ENCODE peak calls at places on chromosome 22, in four cellular contexts. F, P, X and K are unnamed samples.

GRCh38 chr22:24146791-24147353 is 34.4 kb upstream of the SUSD2 start:
- DNase-seq in F (no peak), P (no peak), X (peak), K (no peak)

GRCh38 chr22:17119481-17120202 is 1.5 kb downstream of the TMEM121B start:
- DNase-seq in F (no peak), P (no peak), X (peak), K (no peak)

GRCh38 chr22:48340727-48341709 is 1486.7 kb downstream of the BRD1 start:
- DNase-seq in F (no peak), P (no peak), X (no peak), K (no peak)

GRCh38 chr22:20652582-20652981 is 121.3 kb upstream of the SERPIND1 start:
- DNase-seq in F (no peak), P (no peak), X (no peak), K (no peak)

GRCh38 chr22:41596776-41597634 is 7.4 kb upstream of the PMM1 start:
- DNase-seq in F (peak), P (peak), X (peak), K (peak)

GRCh38 chr22:48869161-48869560 is 958.5 kb downstream of the BRD1 start:
- DNase-seq in F (no peak), P (peak), X (no peak), K (no peak)

GRCh38 chr22:19423906-19424500 is 7.5 kb downstream of the HIRA start:
- DNase-seq in F (no peak), P (no peak), X (no peak), K (no peak)

GRCh38 chr22:40405178-40406062 is 35.0 kb downstream of the SGSM3 start:
- DNase-seq in F (no peak), P (no peak), X (no peak), K (no peak)

GRCh38 chr22:48581821-48582469 is 1245.7 kb downstream of the BRD1 start:
- DNase-seq in F (no peak), P (no peak), X (no peak), K (no peak)

GRCh38 chr22:21791635-21792625 is 56.3 kb upstream of the YPEL1 start:
- DNase-seq in F (peak), P (no peak), X (peak), K (peak)

GRCh38 chr22:44988671-44989070 is 21.1 kb downstream of the PHF21B start:
- DNase-seq in F (no peak), P (no peak), X (peak), K (no peak)
- TF ChIP-seq CTCF in F (peak), P (no peak), X (peak), K (no peak)

DNA sequence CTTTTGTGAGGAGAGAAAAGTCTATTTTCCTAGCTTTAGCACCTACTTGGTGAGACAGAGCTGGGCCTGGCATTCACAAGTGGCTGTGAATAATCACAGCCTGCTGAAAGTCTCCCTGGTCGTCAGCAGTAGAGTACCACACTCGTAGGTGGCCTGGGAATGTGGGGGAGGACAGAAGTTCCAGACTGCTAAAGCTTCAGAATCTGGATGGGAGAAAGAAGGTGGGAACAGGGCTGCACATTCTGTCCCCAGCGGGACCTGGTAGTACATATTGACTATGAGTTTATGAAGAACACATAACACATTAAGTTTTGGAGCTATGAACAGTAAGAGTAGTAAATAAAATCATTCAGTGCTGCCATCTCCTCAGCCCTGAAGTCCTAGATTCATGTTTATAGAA is 19.0 kb upstream of the LIMK2 start:
- DNase-seq in F (no peak), P (peak), X (no peak), K (no peak)
- TF ChIP-seq CTCF in F (no peak), P (no peak), X (no peak), K (no peak)

GRCh38 chr22:39216143-39216490 is 28.7 kb downstream of the PDGFB start:
- DNase-seq in F (no peak), P (peak), X (no peak), K (no peak)

GRCh38 chr22:39214006-39214382 is 30.8 kb downstream of the PDGFB start:
- DNase-seq in F (peak), P (peak), X (no peak), K (peak)

GRCh38 chr22:39214383-39215069 is 30.3 kb downstream of the PDGFB start:
- DNase-seq in F (peak), P (no peak), X (no peak), K (peak)

GRCh38 chr22:39215070-39215396 is 29.7 kb downstream of the PDGFB start:
- DNase-seq in F (no peak), P (peak), X (no peak), K (no peak)

GRCh38 chr22:39215430-39216142 is 29.2 kb downstream of the PDGFB start:
- DNase-seq in F (no peak), P (peak), X (no peak), K (peak)
- TF ChIP-seq CTCF in F (no peak), P (peak), X (peak), K (peak)

GRCh38 chr22:31170971-31171370 is 11.0 kb downstream of the RNF185 start:
- DNase-seq in F (no peak), P (peak), X (no peak), K (no peak)
- TF ChIP-seq CTCF in F (no peak), P (no peak), X (no peak), K (no peak)